ENCODE peak calls at places on chromosomes 5 and 9, in nine cellular contexts. One of them, this sample, is unnamed.
A peak's percentile ranks its signal among the peaks of the same experiment; 100 is the strongest.

GRCh38 chr5:126499742-126500396 is 76.7 kb downstream of the GRAMD2B start:
- DNase-seq in colonic mucosa: peak; percentile 26
- DNase-seq in T47D: no peak
- DNase-seq in SJSA1: peak; percentile 37
- DNase-seq in activated CD8-positive, alpha-beta T cell treated with anti-CD3 and anti-CD28 coated beads for 36 hours: peak; percentile 29
- DNase-seq in progenitor cell of endocrine pancreas: no peak
- DNase-seq in activated CD4-positive, alpha-beta T cell treated with anti-CD3 and anti-CD28 coated beads, Interleukin-2, amount 50 U/mL, for 4 hours: no peak
- DNase-seq in neuronal stem cell: no peak
- DNase-seq in nucleus accumbens: no peak
- DNase-seq in this sample: no peak

GRCh38 chr9:30078195-30078594 is 2306.2 kb upstream of the ACO1 start:
- DNase-seq in colonic mucosa: no peak
- DNase-seq in T47D: no peak
- DNase-seq in SJSA1: no peak
- DNase-seq in activated CD8-positive, alpha-beta T cell treated with anti-CD3 and anti-CD28 coated beads for 36 hours: no peak
- DNase-seq in progenitor cell of endocrine pancreas: no peak
- DNase-seq in activated CD4-positive, alpha-beta T cell treated with anti-CD3 and anti-CD28 coated beads, Interleukin-2, amount 50 U/mL, for 4 hours: no peak
- DNase-seq in neuronal stem cell: no peak
- DNase-seq in nucleus accumbens: no peak
- DNase-seq in this sample: no peak

GRCh38 chr5:123119334-123119986 is 30.4 kb downstream of the PRDM6 start:
- DNase-seq in colonic mucosa: no peak
- DNase-seq in T47D: no peak
- DNase-seq in SJSA1: peak; percentile 98
- DNase-seq in activated CD8-positive, alpha-beta T cell treated with anti-CD3 and anti-CD28 coated beads for 36 hours: no peak
- DNase-seq in progenitor cell of endocrine pancreas: no peak
- DNase-seq in activated CD4-positive, alpha-beta T cell treated with anti-CD3 and anti-CD28 coated beads, Interleukin-2, amount 50 U/mL, for 4 hours: no peak
- DNase-seq in neuronal stem cell: no peak
- DNase-seq in nucleus accumbens: no peak
- DNase-seq in this sample: no peak

GRCh38 chr9:72041775-72042194 is 18.6 kb downstream of the C9orf57 start:
- DNase-seq in colonic mucosa: peak; percentile 42
- DNase-seq in T47D: no peak
- DNase-seq in SJSA1: no peak
- DNase-seq in activated CD8-positive, alpha-beta T cell treated with anti-CD3 and anti-CD28 coated beads for 36 hours: peak; percentile 4
- DNase-seq in progenitor cell of endocrine pancreas: no peak
- DNase-seq in activated CD4-positive, alpha-beta T cell treated with anti-CD3 and anti-CD28 coated beads, Interleukin-2, amount 50 U/mL, for 4 hours: no peak
- DNase-seq in neuronal stem cell: no peak
- DNase-seq in nucleus accumbens: no peak
- DNase-seq in this sample: no peak

GRCh38 chr9:70324963-70325362 is 66.2 kb downstream of the SMC5 start:
- DNase-seq in colonic mucosa: no peak
- DNase-seq in T47D: no peak
- DNase-seq in SJSA1: no peak
- DNase-seq in activated CD8-positive, alpha-beta T cell treated with anti-CD3 and anti-CD28 coated beads for 36 hours: no peak
- DNase-seq in progenitor cell of endocrine pancreas: no peak
- DNase-seq in activated CD4-positive, alpha-beta T cell treated with anti-CD3 and anti-CD28 coated beads, Interleukin-2, amount 50 U/mL, for 4 hours: no peak
- DNase-seq in neuronal stem cell: no peak
- DNase-seq in nucleus accumbens: no peak
- DNase-seq in this sample: no peak

GRCh38 chr5:150783422-150783928 is 4.9 kb downstream of the SMIM3 start:
- DNase-seq in colonic mucosa: peak; percentile 88
- DNase-seq in T47D: peak; percentile 59
- DNase-seq in SJSA1: no peak
- DNase-seq in activated CD8-positive, alpha-beta T cell treated with anti-CD3 and anti-CD28 coated beads for 36 hours: peak; percentile 81
- DNase-seq in progenitor cell of endocrine pancreas: no peak
- DNase-seq in activated CD4-positive, alpha-beta T cell treated with anti-CD3 and anti-CD28 coated beads, Interleukin-2, amount 50 U/mL, for 4 hours: peak; percentile 61
- DNase-seq in neuronal stem cell: no peak
- DNase-seq in nucleus accumbens: no peak
- DNase-seq in this sample: no peak

GRCh38 chr5:157188270-157188669 is 7.6 kb downstream of the ITK start:
- DNase-seq in colonic mucosa: no peak
- DNase-seq in T47D: no peak
- DNase-seq in SJSA1: no peak
- DNase-seq in activated CD8-positive, alpha-beta T cell treated with anti-CD3 and anti-CD28 coated beads for 36 hours: no peak
- DNase-seq in progenitor cell of endocrine pancreas: no peak
- DNase-seq in activated CD4-positive, alpha-beta T cell treated with anti-CD3 and anti-CD28 coated beads, Interleukin-2, amount 50 U/mL, for 4 hours: no peak
- DNase-seq in neuronal stem cell: no peak
- DNase-seq in nucleus accumbens: no peak
- DNase-seq in this sample: no peak

GRCh38 chr5:168771698-168772097 is 192.5 kb upstream of the PANK3 start:
- DNase-seq in colonic mucosa: no peak
- DNase-seq in T47D: no peak
- DNase-seq in SJSA1: no peak
- DNase-seq in activated CD8-positive, alpha-beta T cell treated with anti-CD3 and anti-CD28 coated beads for 36 hours: no peak
- DNase-seq in progenitor cell of endocrine pancreas: no peak
- DNase-seq in activated CD4-positive, alpha-beta T cell treated with anti-CD3 and anti-CD28 coated beads, Interleukin-2, amount 50 U/mL, for 4 hours: no peak
- DNase-seq in neuronal stem cell: no peak
- DNase-seq in nucleus accumbens: no peak
- DNase-seq in this sample: no peak

GRCh38 chr9:10855847-10856246 is 243.0 kb upstream of the PTPRD start:
- DNase-seq in colonic mucosa: no peak
- DNase-seq in T47D: no peak
- DNase-seq in SJSA1: no peak
- DNase-seq in activated CD8-positive, alpha-beta T cell treated with anti-CD3 and anti-CD28 coated beads for 36 hours: no peak
- DNase-seq in progenitor cell of endocrine pancreas: no peak
- DNase-seq in activated CD4-positive, alpha-beta T cell treated with anti-CD3 and anti-CD28 coated beads, Interleukin-2, amount 50 U/mL, for 4 hours: no peak
- DNase-seq in neuronal stem cell: peak; percentile 9
- DNase-seq in nucleus accumbens: no peak
- DNase-seq in this sample: no peak

GRCh38 chr9:4035809-4036208 is 264.1 kb downstream of the GLIS3 start:
- DNase-seq in colonic mucosa: no peak
- DNase-seq in T47D: no peak
- DNase-seq in SJSA1: no peak
- DNase-seq in activated CD8-positive, alpha-beta T cell treated with anti-CD3 and anti-CD28 coated beads for 36 hours: no peak
- DNase-seq in progenitor cell of endocrine pancreas: no peak
- DNase-seq in activated CD4-positive, alpha-beta T cell treated with anti-CD3 and anti-CD28 coated beads, Interleukin-2, amount 50 U/mL, for 4 hours: no peak
- DNase-seq in neuronal stem cell: no peak
- DNase-seq in nucleus accumbens: no peak
- DNase-seq in this sample: no peak

GRCh38 chr5:147963948-147964693 is 57.8 kb upstream of the C5orf46 start:
- DNase-seq in colonic mucosa: no peak
- DNase-seq in T47D: no peak
- DNase-seq in SJSA1: no peak
- DNase-seq in activated CD8-positive, alpha-beta T cell treated with anti-CD3 and anti-CD28 coated beads for 36 hours: no peak
- DNase-seq in progenitor cell of endocrine pancreas: no peak
- DNase-seq in activated CD4-positive, alpha-beta T cell treated with anti-CD3 and anti-CD28 coated beads, Interleukin-2, amount 50 U/mL, for 4 hours: no peak
- DNase-seq in neuronal stem cell: no peak
- DNase-seq in nucleus accumbens: no peak
- DNase-seq in this sample: no peak